ENCODE peak calls at places on chromosome 6, in eight cellular contexts. R is NCI-H524; Y is Right ventricle myocardium superior; V is naive thymus-derived CD4-positive, alpha-beta T cell; P is SW480; M is activated CD8-positive, alpha-beta memory T cell treated with anti-CD3 and anti-CD28 coated beads for 4 hours; S is AG10803; O is EH. H is an unnamed sample.

GRCh38 chr6:107185570-107185969 is 70.3 kb upstream of the BEND3 start:
- DNase-seq in R (no peak), O (peak), M (no peak), P (peak), S (no peak), V (no peak), Y (no peak), H (peak)

GRCh38 chr6:44657201-44657824 is 269.8 kb downstream of the CDC5L start:
- DNase-seq in Y (no peak), P (no peak), R (no peak), O (no peak), V (no peak), M (no peak), S (no peak), H (no peak)

GRCh38 chr6:167153523-167153959 is 4.2 kb downstream of the GPR31 start:
- DNase-seq in V (no peak), M (no peak), R (no peak), Y (no peak), S (peak), P (peak), O (no peak), H (no peak)

GRCh38 chr6:95280690-95281273 is 296.6 kb upstream of the MANEA start:
- DNase-seq in R (peak), M (no peak), P (peak), S (no peak), V (no peak), O (no peak), Y (no peak), H (peak)

GRCh38 chr6:137866914-137867684 is at the start of gene TNFAIP3:
- DNase-seq in P (peak), M (peak), S (peak), Y (peak), R (peak), O (peak), V (peak), H (peak)

GRCh38 chr6:148883270-148883669 is 136.4 kb downstream of the UST start:
- DNase-seq in M (no peak), Y (no peak), R (no peak), S (no peak), V (no peak), O (no peak), P (no peak), H (no peak)

GRCh38 chr6:96878101-96878500 is 19.6 kb downstream of the NDUFAF4 start:
- DNase-seq in P (no peak), M (no peak), Y (no peak), R (no peak), V (no peak), O (peak), S (peak), H (no peak)

GRCh38 chr6:43367245-43367984 is 2.0 kb downstream of the ZNF318 start:
- DNase-seq in Y (no peak), V (no peak), O (no peak), M (no peak), S (no peak), R (no peak), P (no peak), H (no peak)

GRCh38 chr6:7052441-7052936 is 55.3 kb upstream of the RREB1 start:
- DNase-seq in V (peak), Y (peak), O (peak), P (peak), S (peak), R (peak), M (no peak), H (peak)

GRCh38 chr6:157276731-157277130 is 46.6 kb downstream of the TMEM242 start:
- DNase-seq in S (no peak), P (no peak), R (no peak), M (no peak), V (no peak), O (no peak), Y (no peak), H (no peak)

GRCh38 chr6:150830409-150831165 is 34.9 kb upstream of the MTHFD1L start:
- DNase-seq in V (no peak), M (no peak), R (no peak), Y (no peak), S (peak), O (peak), P (no peak), H (peak)

GRCh38 chr6:70956451-70957283 is at the start of gene B3GAT2:
- DNase-seq in M (no peak), O (peak), P (no peak), V (no peak), R (peak), Y (peak), S (peak), H (peak)

GRCh38 chr6:7258231-7258763 is 54.7 kb downstream of the SSR1 start:
- DNase-seq in Y (peak), M (no peak), R (no peak), V (no peak), P (no peak), O (no peak), S (no peak), H (no peak)

GRCh38 chr6:27667016-27667415 is 194.1 kb upstream of the ZNF184 start:
- DNase-seq in V (no peak), O (no peak), S (no peak), P (no peak), Y (no peak), R (no peak), M (no peak), H (no peak)

GRCh38 chr6:165663283-165663735 is 268 bp upstream of the PDE10A start:
- DNase-seq in Y (peak), P (no peak), O (no peak), V (no peak), M (no peak), S (peak), R (no peak), H (peak)

GRCh38 chr6:45812937-45813336 is 202.7 kb downstream of the CLIC5 start:
- DNase-seq in S (peak), R (no peak), Y (no peak), V (no peak), P (no peak), O (no peak), M (no peak), H (peak)

GRCh38 chr6:108561742-108562502 is 1.2 kb downstream of the FOXO3 start:
- DNase-seq in O (no peak), M (no peak), S (no peak), P (peak), Y (no peak), R (peak), V (no peak), H (peak)

GRCh38 chr6:19287928-19288327 is 549.2 kb upstream of the ID4 start:
- DNase-seq in P (no peak), M (no peak), S (no peak), V (no peak), O (no peak), Y (no peak), R (no peak), H (no peak)

GRCh38 chr6:81696505-81696904 is 56.0 kb downstream of the TENT5A start:
- DNase-seq in Y (no peak), O (no peak), P (peak), S (no peak), R (no peak), V (no peak), M (no peak), H (peak)

GRCh38 chr6:163946437-163946836 is 531.9 kb downstream of the QKI start:
- DNase-seq in Y (peak), V (no peak), M (no peak), P (no peak), R (no peak), S (no peak), O (no peak), H (no peak)

GRCh38 chr6:149451361-149452061 is 33.3 kb downstream of the ZC3H12D start:
- DNase-seq in R (no peak), S (no peak), V (peak), Y (peak), O (no peak), P (peak), M (no peak), H (no peak)

GRCh38 chr6:164097557-164098398 is 683.3 kb downstream of the QKI start:
- DNase-seq in V (no peak), M (no peak), P (peak), Y (no peak), O (no peak), S (peak), R (no peak), H (peak)

GRCh38 chr6:3749390-3749978 is 2.0 kb downstream of the PXDC1 start:
- DNase-seq in M (no peak), O (peak), P (peak), S (no peak), V (no peak), R (no peak), Y (no peak), H (no peak)

GRCh38 chr6:25054469-25054868 is 118.7 kb upstream of the RIPOR2 start:
- DNase-seq in O (peak), Y (no peak), R (no peak), M (no peak), S (peak), V (no peak), P (no peak), H (peak)

GRCh38 chr6:113137411-113137810 is 719.7 kb upstream of the MARCKS start:
- DNase-seq in P (no peak), V (no peak), O (peak), M (no peak), Y (peak), R (no peak), S (no peak), H (peak)

GRCh38 chr6:27426045-27426620 is 37.6 kb downstream of the ZNF391 start:
- DNase-seq in O (no peak), R (peak), M (no peak), S (no peak), V (no peak), P (no peak), Y (no peak), H (no peak)

GRCh38 chr6:101826259-101826658 is 432.8 kb downstream of the GRIK2 start:
- DNase-seq in Y (no peak), R (no peak), P (no peak), V (no peak), M (no peak), O (no peak), S (no peak), H (no peak)

H was measured in iris pigment epithelial cell.